ENCODE peak calls at places on chromosomes 3 and 15, in six cellular contexts. One of them, this sample, is unnamed.

GRCh38 chr3:25960776-25961175 is 170.9 kb downstream of the OXSM start:
- DNase-seq in neural crest cell: no peak
- DNase-seq in upper lobe of right lung: no peak
- DNase-seq in RWPE2: no peak
- DNase-seq in WTC11: no peak
- DNase-seq in HFFc6: no peak
- DNase-seq in this sample: no peak

GRCh38 chr3:57163751-57164150 is 1.4 kb downstream of the IL17RD start:
- DNase-seq in neural crest cell: no peak
- DNase-seq in upper lobe of right lung: no peak
- DNase-seq in RWPE2: no peak
- DNase-seq in WTC11: no peak
- DNase-seq in HFFc6: no peak
- DNase-seq in this sample: no peak

GRCh38 chr3:154243353-154243752 is 80.9 kb downstream of the DHX36 start:
- DNase-seq in neural crest cell: no peak
- DNase-seq in upper lobe of right lung: no peak
- DNase-seq in RWPE2: no peak
- DNase-seq in WTC11: no peak
- DNase-seq in HFFc6: no peak
- DNase-seq in this sample: no peak

GRCh38 chr15:28098766-28099554 is at the start of gene OCA2:
- DNase-seq in neural crest cell: peak
- DNase-seq in upper lobe of right lung: peak
- DNase-seq in RWPE2: no peak
- DNase-seq in WTC11: peak
- DNase-seq in HFFc6: no peak
- DNase-seq in this sample: peak

GRCh38 chr3:135908225-135908624 is 57.3 kb upstream of the PPP2R3A start:
- DNase-seq in neural crest cell: no peak
- DNase-seq in upper lobe of right lung: no peak
- DNase-seq in RWPE2: peak
- DNase-seq in WTC11: no peak
- DNase-seq in HFFc6: peak
- DNase-seq in this sample: no peak

GRCh38 chr3:102529452-102529851 is 94.6 kb downstream of the ZPLD1 start:
- DNase-seq in neural crest cell: no peak
- DNase-seq in upper lobe of right lung: no peak
- DNase-seq in RWPE2: no peak
- DNase-seq in WTC11: peak
- DNase-seq in HFFc6: no peak
- DNase-seq in this sample: no peak

GRCh38 chr3:22893631-22894377 is 309.3 kb upstream of the UBE2E2 start:
- DNase-seq in neural crest cell: no peak
- DNase-seq in upper lobe of right lung: no peak
- DNase-seq in RWPE2: no peak
- DNase-seq in WTC11: no peak
- DNase-seq in HFFc6: no peak
- DNase-seq in this sample: no peak

GRCh38 chr15:48463366-48463880 is 132.2 kb downstream of the DUT start:
- DNase-seq in neural crest cell: no peak
- DNase-seq in upper lobe of right lung: no peak
- DNase-seq in RWPE2: no peak
- DNase-seq in WTC11: no peak
- DNase-seq in HFFc6: no peak
- DNase-seq in this sample: no peak

GRCh38 chr15:97126556-97127233 is 796.2 kb downstream of the NR2F2 start:
- DNase-seq in neural crest cell: no peak
- DNase-seq in upper lobe of right lung: no peak
- DNase-seq in RWPE2: no peak
- DNase-seq in WTC11: no peak
- DNase-seq in HFFc6: peak
- DNase-seq in this sample: no peak

GRCh38 chr15:97521894-97522293 is 438.6 kb upstream of the ARRDC4 start:
- DNase-seq in neural crest cell: peak
- DNase-seq in upper lobe of right lung: no peak
- DNase-seq in RWPE2: no peak
- DNase-seq in WTC11: peak
- DNase-seq in HFFc6: no peak
- DNase-seq in this sample: peak

GRCh38 chr3:190382082-190382481 is 5.9 kb upstream of the CLDN16 start:
- DNase-seq in neural crest cell: no peak
- DNase-seq in upper lobe of right lung: no peak
- DNase-seq in RWPE2: no peak
- DNase-seq in WTC11: no peak
- DNase-seq in HFFc6: peak
- DNase-seq in this sample: no peak

GRCh38 chr3:144831955-144832716 is 860.5 kb downstream of the DIPK2A start:
- DNase-seq in neural crest cell: no peak
- DNase-seq in upper lobe of right lung: no peak
- DNase-seq in RWPE2: no peak
- DNase-seq in WTC11: no peak
- DNase-seq in HFFc6: no peak
- DNase-seq in this sample: no peak

GRCh38 chr3:47194994-47195393 is 31.1 kb upstream of the SETD2 start:
- DNase-seq in neural crest cell: no peak
- DNase-seq in upper lobe of right lung: no peak
- DNase-seq in RWPE2: no peak
- DNase-seq in WTC11: no peak
- DNase-seq in HFFc6: no peak
- DNase-seq in this sample: no peak

GRCh38 chr15:62981071-62981470 is 61.5 kb upstream of the TPM1 start:
- DNase-seq in neural crest cell: no peak
- DNase-seq in upper lobe of right lung: no peak
- DNase-seq in RWPE2: no peak
- DNase-seq in WTC11: no peak
- DNase-seq in HFFc6: no peak
- DNase-seq in this sample: no peak

GRCh38 chr15:62986948-62987347 is 55.6 kb upstream of the TPM1 start:
- DNase-seq in neural crest cell: no peak
- DNase-seq in upper lobe of right lung: no peak
- DNase-seq in RWPE2: no peak
- DNase-seq in WTC11: no peak
- DNase-seq in HFFc6: no peak
- DNase-seq in this sample: no peak

GRCh38 chr15:62979252-62979651 is 63.3 kb upstream of the TPM1 start:
- DNase-seq in neural crest cell: no peak
- DNase-seq in upper lobe of right lung: no peak
- DNase-seq in RWPE2: no peak
- DNase-seq in WTC11: no peak
- DNase-seq in HFFc6: no peak
- DNase-seq in this sample: no peak

GRCh38 chr15:62985768-62986167 is 56.8 kb upstream of the TPM1 start:
- DNase-seq in neural crest cell: no peak
- DNase-seq in upper lobe of right lung: no peak
- DNase-seq in RWPE2: no peak
- DNase-seq in WTC11: no peak
- DNase-seq in HFFc6: peak
- DNase-seq in this sample: no peak

DNA sequence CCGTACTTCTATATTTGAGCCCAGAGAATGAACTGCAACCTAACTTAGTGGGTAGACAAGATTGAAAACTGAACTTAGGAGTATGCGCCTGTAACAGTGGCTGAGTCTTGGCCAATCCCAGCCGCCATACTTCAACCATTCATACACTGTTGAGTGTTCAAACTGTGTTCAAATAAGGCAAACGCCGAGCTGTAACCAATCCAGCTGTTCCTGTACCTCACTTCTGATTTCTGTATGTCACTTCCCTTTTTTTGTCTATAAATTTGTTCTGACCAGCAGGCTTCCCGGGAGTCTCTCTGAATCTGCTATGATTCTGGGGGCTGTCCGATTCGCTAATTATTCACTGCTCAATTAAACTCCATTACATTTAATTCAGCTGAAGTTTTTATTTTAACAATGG is 58.6 kb upstream of the TPM1 start:
- DNase-seq in neural crest cell: no peak
- DNase-seq in upper lobe of right lung: no peak
- DNase-seq in RWPE2: no peak
- DNase-seq in WTC11: no peak
- DNase-seq in HFFc6: no peak
- DNase-seq in this sample: no peak
- TF ChIP-seq CTCF in neural crest cell: no peak
- TF ChIP-seq CTCF in upper lobe of right lung: no peak
- TF ChIP-seq CTCF in RWPE2: no peak
- TF ChIP-seq CTCF in WTC11: no peak
- TF ChIP-seq CTCF in HFFc6: no peak
- TF ChIP-seq CTCF in this sample: no peak

DNA sequence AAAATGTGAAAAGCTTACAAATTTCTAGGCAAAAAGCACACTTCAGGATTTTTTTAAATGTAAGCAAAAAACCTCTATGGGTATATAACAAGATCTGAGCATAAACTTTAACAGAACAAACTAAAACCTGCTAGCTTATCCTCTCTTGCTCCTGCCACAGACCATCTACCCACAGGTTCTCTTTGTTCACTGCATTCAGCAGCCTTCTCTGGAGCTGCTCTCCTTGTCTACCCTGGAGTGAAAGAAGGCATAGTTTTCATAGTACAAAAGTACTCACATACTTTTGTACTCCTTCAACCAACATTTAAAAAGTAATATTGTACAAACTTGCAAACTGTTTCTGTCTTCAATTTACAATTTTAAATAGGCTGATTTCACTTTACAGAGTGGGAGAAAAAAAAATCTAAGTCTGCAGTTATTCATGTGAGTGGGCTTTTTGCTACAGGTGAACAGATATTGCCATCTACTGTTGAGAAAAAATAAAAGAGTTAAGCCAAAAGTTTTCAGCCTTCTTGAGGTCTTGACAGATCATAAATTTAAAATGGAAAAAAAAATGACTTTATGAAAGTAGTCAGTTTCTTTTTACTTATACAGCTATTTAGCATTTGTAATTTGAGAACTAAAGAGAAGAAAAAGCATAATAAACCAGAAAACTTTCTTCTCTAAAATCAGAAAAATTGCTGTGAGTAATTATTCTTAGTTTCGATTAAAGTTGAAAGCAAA is 20.4 kb downstream of the TERC start:
- DNase-seq in neural crest cell: no peak
- DNase-seq in upper lobe of right lung: no peak
- DNase-seq in RWPE2: no peak
- DNase-seq in WTC11: no peak
- DNase-seq in HFFc6: no peak
- DNase-seq in this sample: no peak
- TF ChIP-seq CTCF in neural crest cell: peak
- TF ChIP-seq CTCF in upper lobe of right lung: peak
- TF ChIP-seq CTCF in RWPE2: peak
- TF ChIP-seq CTCF in WTC11: no peak
- TF ChIP-seq CTCF in HFFc6: peak
- TF ChIP-seq CTCF in this sample: no peak

DNA sequence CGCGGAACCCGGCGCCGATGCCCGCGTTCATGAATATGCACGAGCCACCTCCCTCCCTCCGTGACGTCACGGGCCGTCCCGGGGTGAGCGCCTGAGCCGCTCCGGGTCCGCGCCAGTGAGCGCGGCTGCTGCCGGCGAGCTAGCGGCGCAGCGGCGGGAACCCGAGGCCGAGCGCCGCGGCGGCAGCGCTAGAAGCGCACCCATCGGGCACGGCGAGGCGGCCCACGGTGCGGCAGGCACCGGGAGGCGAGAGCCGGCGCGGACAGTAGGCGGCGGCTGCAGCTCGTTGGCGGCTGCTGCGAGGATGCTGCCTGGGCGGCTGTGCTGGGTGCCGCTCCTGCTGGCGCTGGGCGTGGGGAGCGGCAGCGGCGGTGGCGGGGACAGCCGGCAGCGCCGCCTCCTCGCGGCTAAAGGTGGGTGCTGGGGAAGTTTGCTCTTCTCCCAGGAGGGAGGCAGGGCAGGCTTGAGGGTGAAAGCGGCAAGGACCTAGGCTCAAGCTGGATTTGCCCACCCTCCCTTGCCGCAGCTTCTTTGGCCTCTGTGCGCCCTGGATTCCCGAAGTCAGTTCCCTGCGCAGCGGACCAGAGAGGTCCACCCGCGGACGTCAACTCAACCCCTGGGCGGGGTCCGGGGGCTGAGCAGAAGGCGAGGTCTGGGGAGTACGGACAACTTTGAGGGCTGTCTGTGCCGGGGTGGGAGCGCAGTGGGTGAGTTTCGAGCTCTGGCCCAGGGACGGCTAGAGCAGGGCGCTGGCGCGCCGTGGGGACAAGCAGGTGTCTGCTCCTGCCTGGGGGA is at the start of gene CLSTN2:
- DNase-seq in neural crest cell: peak
- DNase-seq in upper lobe of right lung: peak
- DNase-seq in RWPE2: no peak
- DNase-seq in WTC11: peak
- DNase-seq in HFFc6: no peak
- DNase-seq in this sample: peak
- TF ChIP-seq CTCF in neural crest cell: peak
- TF ChIP-seq CTCF in upper lobe of right lung: no peak
- TF ChIP-seq CTCF in RWPE2: peak
- TF ChIP-seq CTCF in WTC11: no peak
- TF ChIP-seq CTCF in HFFc6: no peak
- TF ChIP-seq CTCF in this sample: no peak

DNA sequence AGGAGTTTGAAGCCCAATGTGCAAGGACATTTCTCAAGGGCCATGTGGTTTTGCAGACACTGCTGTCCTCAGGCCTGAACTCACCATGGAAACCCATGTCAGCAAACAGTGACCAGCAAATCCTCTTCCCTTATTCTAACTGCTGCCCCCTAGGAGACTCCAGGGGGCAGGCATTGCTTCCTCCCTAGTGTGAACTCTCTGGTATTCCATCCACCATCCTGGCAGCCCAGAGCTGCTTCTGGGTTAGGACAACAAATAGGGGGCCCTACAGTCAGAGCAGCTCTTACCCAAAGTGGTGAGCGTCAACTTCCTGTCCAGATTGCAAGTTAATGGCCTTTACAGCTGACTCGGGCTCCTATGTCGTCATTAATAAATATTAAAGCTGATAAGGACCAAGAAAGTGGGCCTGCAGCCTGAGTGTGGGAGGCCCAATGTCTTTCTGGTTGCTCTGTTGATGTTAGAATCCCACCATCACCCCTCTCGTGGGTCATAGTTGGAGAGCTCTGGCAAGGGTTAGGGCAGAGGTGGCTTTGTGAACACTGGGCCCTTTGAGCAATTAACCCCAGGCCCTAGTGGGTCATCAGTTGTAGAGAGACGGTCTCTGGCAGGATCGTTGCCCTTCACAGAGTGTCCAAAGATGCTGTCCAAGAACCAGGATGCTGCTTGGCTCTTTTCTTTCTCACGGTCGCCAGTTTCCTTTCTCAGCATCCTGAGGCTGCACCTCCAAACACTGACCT is 41.5 kb downstream of the TGM4 start:
- DNase-seq in neural crest cell: no peak
- DNase-seq in upper lobe of right lung: no peak
- DNase-seq in RWPE2: no peak
- DNase-seq in WTC11: no peak
- DNase-seq in HFFc6: peak
- DNase-seq in this sample: no peak
- TF ChIP-seq CTCF in neural crest cell: no peak
- TF ChIP-seq CTCF in upper lobe of right lung: peak
- TF ChIP-seq CTCF in RWPE2: no peak
- TF ChIP-seq CTCF in WTC11: no peak
- TF ChIP-seq CTCF in HFFc6: peak
- TF ChIP-seq CTCF in this sample: no peak

GRCh38 chr15:74374648-74375302 is 7.3 kb upstream of the CYP11A1 start:
- DNase-seq in neural crest cell: no peak
- DNase-seq in upper lobe of right lung: no peak
- DNase-seq in RWPE2: peak
- DNase-seq in WTC11: peak
- DNase-seq in HFFc6: no peak
- DNase-seq in this sample: no peak
- TF ChIP-seq CTCF in neural crest cell: no peak
- TF ChIP-seq CTCF in upper lobe of right lung: no peak
- TF ChIP-seq CTCF in RWPE2: no peak
- TF ChIP-seq CTCF in WTC11: no peak
- TF ChIP-seq CTCF in HFFc6: no peak
- TF ChIP-seq CTCF in this sample: no peak

This sample was measured in glutamatergic neuron.